ENCODE peak calls at places on chromosomes 3 and 15, in seven cellular contexts. T, Z, X, O, C, D and I are unnamed samples.

GRCh38 chr3:88321696-88322095 is 171.9 kb downstream of the C3orf38 start:
- DNase-seq in X (no peak), C (no peak), O (no peak), D (no peak), T (no peak), Z (no peak), I (no peak)

GRCh38 chr3:171189394-171189793 is 162.9 kb upstream of the SLC2A2 start:
- DNase-seq in T (no peak), D (no peak), C (no peak), X (no peak), Z (no peak), O (no peak), I (no peak)

GRCh38 chr3:187025656-187026320 is 95.5 kb downstream of the ST6GAL1 start:
- DNase-seq in Z (no peak), O (no peak), T (no peak), X (no peak), D (no peak), C (no peak), I (no peak)

GRCh38 chr3:44885618-44886017 is 11.2 kb downstream of the TGM4 start:
- DNase-seq in X (no peak), Z (peak), T (peak), C (peak), D (no peak), O (no peak), I (no peak)

GRCh38 chr3:56855856-56856538 is 54.2 kb upstream of the ARHGEF3 start:
- DNase-seq in T (no peak), D (no peak), O (no peak), Z (peak), C (no peak), X (peak), I (peak)

GRCh38 chr3:128014548-128014947 is 37.7 kb upstream of the SEC61A1 start:
- DNase-seq in D (no peak), Z (no peak), T (no peak), C (no peak), X (no peak), O (no peak), I (no peak)

GRCh38 chr15:93001881-93002280 is 87.1 kb downstream of the RGMA start:
- DNase-seq in D (no peak), T (no peak), X (no peak), O (no peak), Z (no peak), C (no peak), I (no peak)

GRCh38 chr15:49045691-49046112 is 544 bp downstream of the SECISBP2L start:
- DNase-seq in T (peak), C (no peak), O (no peak), X (no peak), D (no peak), Z (peak), I (no peak)

GRCh38 chr3:32457971-32458471 is 44.6 kb downstream of the CMTM6 start:
- DNase-seq in T (no peak), D (no peak), O (no peak), C (no peak), X (no peak), Z (no peak), I (no peak)

GRCh38 chr15:34644061-34644460 is 60.6 kb upstream of the GOLGA8B start:
- DNase-seq in X (no peak), O (no peak), T (peak), Z (no peak), D (no peak), C (no peak), I (no peak)

GRCh38 chr3:124516333-124516732 is 213.9 kb upstream of the UMPS start:
- DNase-seq in Z (no peak), X (no peak), O (no peak), C (no peak), T (no peak), D (no peak), I (no peak)

GRCh38 chr3:196559826-196560225 is 8.5 kb downstream of the WDR53 start:
- DNase-seq in Z (no peak), C (no peak), X (no peak), O (no peak), D (no peak), T (no peak), I (no peak)

GRCh38 chr3:126528800-126529541 is 5.0 kb downstream of the CHST13 start:
- DNase-seq in T (peak), C (peak), D (no peak), Z (peak), O (no peak), X (no peak), I (no peak)

GRCh38 chr3:8865697-8866096 is 96.3 kb upstream of the OXTR start:
- DNase-seq in C (no peak), O (no peak), X (no peak), Z (no peak), T (no peak), D (no peak), I (no peak)

GRCh38 chr15:82807920-82808633 is 1.4 kb upstream of the WHAMM start:
- DNase-seq in C (no peak), O (no peak), Z (peak), T (no peak), X (no peak), D (no peak), I (no peak)

GRCh38 chr3:3295586-3295985 is 116.1 kb upstream of the CRBN start:
- DNase-seq in T (no peak), D (no peak), O (no peak), X (no peak), C (no peak), Z (no peak), I (no peak)

GRCh38 chr3:61093364-61093763 is 157.9 kb downstream of the FHIT start:
- DNase-seq in Z (no peak), C (no peak), T (no peak), X (no peak), D (no peak), O (no peak), I (no peak)

GRCh38 chr3:147939425-147940196 is 530.4 kb downstream of the ZIC1 start:
- DNase-seq in C (no peak), X (no peak), D (no peak), O (no peak), T (no peak), Z (no peak), I (peak)

GRCh38 chr3:72539856-72540255 is 308.4 kb downstream of the SHQ1 start:
- DNase-seq in D (no peak), X (no peak), Z (no peak), O (no peak), T (no peak), C (no peak), I (no peak)

GRCh38 chr3:138950701-138951100 is 3.7 kb downstream of the FOXL2NB start:
- DNase-seq in O (no peak), D (no peak), X (no peak), T (no peak), Z (no peak), C (no peak), I (no peak)

GRCh38 chr3:105448338-105448982 is 81.8 kb downstream of the ALCAM start:
- DNase-seq in C (no peak), O (no peak), Z (no peak), X (no peak), D (no peak), T (no peak), I (no peak)

GRCh38 chr3:81816473-81817260 is 55.2 kb upstream of the GBE1 start:
- DNase-seq in X (no peak), C (peak), O (no peak), D (no peak), Z (no peak), T (peak), I (peak)

GRCh38 chr15:65077981-65078352 is 1.4 kb downstream of the KBTBD13 start:
- DNase-seq in C (no peak), Z (peak), X (peak), O (peak), T (peak), D (peak), I (peak)

GRCh38 chr15:33188159-33188558 is 6.4 kb downstream of the FMN1 start:
- DNase-seq in C (no peak), D (no peak), Z (no peak), X (no peak), O (no peak), T (no peak), I (no peak)

GRCh38 chr3:159775372-159775961 is 213.2 kb upstream of the IL12A start:
- DNase-seq in X (peak), Z (peak), D (no peak), O (no peak), C (peak), T (peak), I (peak)

GRCh38 chr15:76208786-76209424 is 102.4 kb downstream of the ETFA start:
- DNase-seq in O (no peak), C (no peak), X (no peak), Z (no peak), D (no peak), T (no peak), I (no peak)

GRCh38 chr3:110789315-110789714 is 282.3 kb upstream of the NECTIN3 start:
- DNase-seq in Z (no peak), T (peak), D (no peak), C (no peak), X (no peak), O (no peak), I (no peak)

GRCh38 chr3:57226156-57226555 is 1.4 kb upstream of the APPL1 start:
- DNase-seq in Z (no peak), O (no peak), X (no peak), T (no peak), C (no peak), D (no peak), I (no peak)

GRCh38 chr15:63610209-63610841 is 13.1 kb downstream of the FBXL22 start:
- DNase-seq in T (peak), C (peak), Z (peak), X (peak), O (no peak), D (peak), I (peak)

GRCh38 chr15:45642203-45642932 is 7.5 kb downstream of the SQOR start:
- DNase-seq in X (no peak), Z (no peak), D (no peak), C (peak), O (no peak), T (peak), I (no peak)

GRCh38 chr3:98699132-98699531 is 64.0 kb upstream of the ST3GAL6 start:
- DNase-seq in T (no peak), X (no peak), O (no peak), C (no peak), Z (peak), D (no peak), I (no peak)

GRCh38 chr3:183527421-183527979 is 28.0 kb downstream of the KLHL6 start:
- DNase-seq in Z (no peak), D (no peak), C (no peak), X (no peak), O (no peak), T (no peak), I (no peak)

GRCh38 chr3:5251196-5251583 is 63.7 kb downstream of the EDEM1 start:
- DNase-seq in D (no peak), Z (no peak), T (no peak), O (no peak), X (no peak), C (no peak), I (no peak)

GRCh38 chr3:181712505-181713299 is 977 bp downstream of the SOX2 start:
- DNase-seq in Z (no peak), D (peak), X (no peak), O (no peak), C (no peak), T (no peak), I (peak)

GRCh38 chr3:120144267-120144666 is 50.0 kb upstream of the GSK3B start:
- DNase-seq in O (no peak), T (peak), C (no peak), D (no peak), X (no peak), Z (peak), I (no peak)

GRCh38 chr3:42898896-42899675 is 6.9 kb upstream of the ZNF662 start:
- DNase-seq in X (no peak), O (no peak), Z (no peak), D (no peak), C (no peak), T (peak), I (no peak)
- TF ChIP-seq CTCF in X (no peak), O (no peak), Z (no peak), D (no peak), C (no peak), T (peak), I (no peak)

GRCh38 chr3:37599186-37599585 is 262.5 kb upstream of the CTDSPL start:
- DNase-seq in X (no peak), D (no peak), C (no peak), O (no peak), Z (no peak), T (no peak), I (no peak)

GRCh38 chr3:37604336-37604833 is 257.3 kb upstream of the CTDSPL start:
- DNase-seq in T (no peak), C (no peak), O (no peak), X (no peak), Z (no peak), D (no peak), I (no peak)

GRCh38 chr3:37599779-37600178 is 261.9 kb upstream of the CTDSPL start:
- DNase-seq in X (no peak), T (no peak), C (no peak), O (no peak), Z (no peak), D (no peak), I (no peak)

GRCh38 chr3:37603722-37604121 is 258.0 kb upstream of the CTDSPL start:
- DNase-seq in T (no peak), D (no peak), C (no peak), Z (no peak), O (no peak), X (no peak), I (no peak)

GRCh38 chr3:37601832-37602231 is 259.8 kb upstream of the CTDSPL start:
- DNase-seq in C (no peak), D (no peak), X (no peak), T (no peak), O (no peak), Z (no peak), I (no peak)
- TF ChIP-seq CTCF in C (no peak), D (no peak), X (no peak), T (no peak), O (no peak), Z (no peak), I (no peak)

GRCh38 chr15:55461447-55461846 is 46.6 kb downstream of the DNAAF4 start:
- DNase-seq in D (no peak), O (no peak), X (no peak), C (no peak), Z (no peak), T (no peak), I (no peak)
- TF ChIP-seq CTCF in D (no peak), O (no peak), X (no peak), C (no peak), Z (no peak), T (no peak), I (no peak)

GRCh38 chr15:72285402-72285801 is 13.0 kb upstream of the PARP6 start:
- DNase-seq in O (no peak), D (no peak), T (no peak), C (no peak), Z (peak), X (no peak), I (no peak)
- TF ChIP-seq CTCF in O (no peak), D (no peak), T (no peak), C (no peak), Z (no peak), X (no peak), I (no peak)

DNA sequence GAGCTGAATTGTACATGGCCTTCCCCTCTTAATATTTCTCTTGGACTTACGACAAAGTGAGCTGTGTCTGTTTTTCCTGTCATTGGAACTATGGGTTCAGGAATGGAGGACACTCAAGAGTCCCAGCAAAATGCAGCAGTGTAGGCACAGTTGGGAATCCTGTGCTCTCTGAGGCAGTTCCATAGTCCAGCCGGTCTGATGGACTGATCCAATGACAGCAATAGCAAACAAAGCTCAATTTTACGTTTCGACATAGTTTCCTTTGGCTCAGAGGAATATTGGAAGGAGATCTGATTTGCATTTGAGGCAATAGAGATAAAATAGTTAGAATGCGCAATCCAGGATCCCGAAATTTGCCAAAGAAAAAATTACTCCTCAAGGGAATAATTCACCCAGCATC is 276.9 kb upstream of the CNTN3 start:
- DNase-seq in Z (no peak), D (no peak), X (no peak), O (no peak), C (no peak), T (no peak), I (no peak)
- TF ChIP-seq CTCF in Z (no peak), D (no peak), X (no peak), O (no peak), C (no peak), T (no peak), I (no peak)

GRCh38 chr15:28017423-28017924 is 81.6 kb downstream of the OCA2 start:
- DNase-seq in X (no peak), Z (no peak), C (no peak), O (no peak), D (no peak), T (no peak), I (no peak)
- TF ChIP-seq CTCF in X (no peak), Z (no peak), C (no peak), O (no peak), D (no peak), T (no peak), I (no peak)